ENCODE peak calls at places on chromosomes 12 and 14, in eight cellular contexts. G is adrenal gland, C is thoracic aorta, Q is PC-3, K is GM13976, V is cardiac muscle cell, A is HCT116, H is osteocyte. Z is an unnamed sample.

GRCh38 chr14:69695664-69696527 is 71.0 kb upstream of the SRSF5 start:
- DNase-seq in H (no peak), V (peak; percentile 39), K (no peak), G (peak; percentile 59), A (no peak), C (no peak), Q (no peak), Z (no peak)

GRCh38 chr14:41925409-41925808 is 318.7 kb downstream of the LRFN5 start:
- DNase-seq in K (no peak), Q (peak; percentile 63), V (peak; percentile 51), A (peak; percentile 10), G (no peak), C (no peak), H (no peak), Z (no peak)

GRCh38 chr12:69024413-69024812 is 91.4 kb upstream of the CPM start:
- DNase-seq in H (no peak), K (no peak), A (peak; percentile 64), Q (peak; percentile 86), C (no peak), G (no peak), V (no peak), Z (no peak)

GRCh38 chr12:7638764-7639570 is 26.7 kb downstream of the APOBEC1 start:
- DNase-seq in G (peak; percentile 87), K (peak; percentile 82), V (peak; percentile 95), H (no peak), A (peak; percentile 69), C (peak; percentile 45), Q (peak; percentile 77), Z (peak; percentile 70)

GRCh38 chr12:58804749-58805148 is 115.6 kb downstream of the LRIG3 start:
- DNase-seq in G (no peak), V (no peak), C (no peak), A (peak; percentile 7), H (no peak), Q (peak; percentile 40), K (no peak), Z (no peak)

GRCh38 chr14:94974893-94975292 is 182.4 kb downstream of the DICER1 start:
- DNase-seq in C (no peak), A (no peak), K (no peak), Q (no peak), H (no peak), G (no peak), V (no peak), Z (no peak)

GRCh38 chr12:57235012-57235727 is 5.7 kb downstream of the SHMT2 start:
- DNase-seq in H (peak; percentile 97), Q (no peak), K (peak; percentile 12), C (no peak), G (no peak), V (no peak), A (no peak), Z (peak; percentile 85)

GRCh38 chr12:76871751-76872150 is 7.1 kb downstream of the CSRP2 start:
- DNase-seq in H (no peak), K (no peak), Q (no peak), V (no peak), C (no peak), A (no peak), G (no peak), Z (no peak)

GRCh38 chr14:32596390-32596789 is 267.3 kb downstream of the AKAP6 start:
- DNase-seq in C (no peak), K (no peak), H (no peak), Q (peak; percentile 52), A (no peak), V (no peak), G (no peak), Z (no peak)

GRCh38 chr12:83408168-83408567 is 721.5 kb downstream of the TMTC2 start:
- DNase-seq in Q (no peak), H (no peak), V (no peak), A (no peak), G (no peak), C (no peak), K (no peak), Z (no peak)

GRCh38 chr14:92421756-92422155 is 91.8 kb upstream of the RIN3 start:
- DNase-seq in A (no peak), V (no peak), H (no peak), Q (no peak), K (no peak), C (no peak), G (no peak), Z (no peak)

GRCh38 chr12:6927999-6928702 is 392 bp downstream of the ATN1 start:
- DNase-seq in C (no peak), V (peak; percentile 40), K (peak; percentile 58), H (no peak), G (no peak), A (no peak), Q (no peak), Z (peak; percentile 46)

GRCh38 chr14:92224348-92224954 is 98.5 kb upstream of the SLC24A4 start:
- DNase-seq in G (no peak), K (no peak), C (no peak), V (no peak), Q (peak; percentile 51), A (no peak), H (no peak), Z (no peak)

GRCh38 chr12:64951944-64952343 is 127.5 kb downstream of the TBC1D30 start:
- DNase-seq in G (no peak), H (no peak), V (no peak), Q (no peak), C (no peak), A (no peak), K (no peak), Z (no peak)

DNA sequence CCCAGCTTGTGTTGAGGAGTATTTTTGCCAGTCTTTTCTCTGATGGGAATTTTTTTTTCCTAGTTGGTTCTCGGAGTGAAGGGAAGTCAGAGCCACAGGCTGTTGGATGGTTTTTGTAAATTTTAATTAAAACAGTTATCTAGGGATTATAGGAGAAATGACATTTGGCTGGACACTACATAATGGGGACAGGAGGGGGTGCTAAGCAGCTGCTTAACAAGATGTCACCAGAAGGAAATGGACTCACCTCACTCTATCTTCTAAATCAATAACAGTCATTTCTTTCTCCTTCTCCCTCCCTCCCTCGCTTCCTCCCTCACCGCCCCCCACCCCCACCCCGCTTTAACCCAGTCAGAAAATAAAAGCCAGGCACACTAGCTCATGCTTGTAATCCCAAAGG is 93.4 kb upstream of the TMEM233 start:
- DNase-seq in K (no peak), G (no peak), V (no peak), H (no peak), Q (peak; percentile 16), C (no peak), A (no peak), Z (no peak)
- TF ChIP-seq CTCF in K (no peak), G (no peak), V (no peak), H (no peak), Q (no peak), C (no peak), A (no peak), Z (no peak)

DNA sequence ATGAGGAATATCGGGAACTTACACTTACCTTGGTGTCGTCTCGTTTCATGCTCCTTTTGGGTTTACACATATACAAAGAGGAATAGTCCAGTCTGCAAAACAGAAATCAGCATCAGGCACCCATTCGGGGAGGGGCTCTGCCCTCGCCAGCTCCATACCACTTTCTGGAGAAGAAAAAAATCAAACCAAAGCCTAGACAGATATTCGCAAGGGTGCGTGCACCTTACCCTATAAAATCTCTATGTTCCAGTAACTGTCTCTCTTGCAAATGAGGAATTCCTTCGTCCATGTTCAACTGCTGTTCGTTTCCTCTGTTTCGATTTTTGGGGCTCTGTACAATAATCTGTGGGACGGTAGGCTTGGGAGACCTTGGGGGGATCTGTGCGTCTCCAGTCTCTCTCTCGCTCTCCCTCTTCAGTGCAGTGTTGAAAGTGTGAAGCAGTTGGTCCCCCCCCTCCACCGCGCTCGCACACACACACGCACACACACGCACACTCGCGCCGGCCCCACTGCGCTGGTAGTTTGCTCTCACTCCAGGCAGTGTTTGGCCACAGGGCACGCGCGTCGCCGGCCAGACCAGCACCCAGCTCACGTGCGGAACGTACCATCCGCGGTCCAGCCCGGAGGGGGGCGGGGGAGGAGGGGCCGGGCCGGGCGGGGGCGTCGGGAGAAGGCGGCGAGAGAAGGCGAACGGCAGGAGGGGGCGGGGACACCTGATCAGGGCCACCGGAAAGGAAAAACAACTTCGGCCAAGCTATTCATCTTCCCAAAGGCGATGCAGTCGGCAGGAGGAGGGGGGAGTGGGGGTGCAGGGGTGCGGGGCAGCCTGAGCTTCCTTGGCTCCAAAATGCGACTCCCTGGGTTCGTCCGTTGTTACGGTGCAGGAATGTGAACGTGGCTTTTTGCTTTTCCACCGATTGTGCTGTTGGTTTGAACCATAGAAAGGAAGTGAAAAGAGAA is at the start of gene BHLHE41:
- DNase-seq in Q (peak; percentile 93), G (peak; percentile 71), C (peak; percentile 21), A (no peak), V (peak; percentile 54), K (peak; percentile 41), H (no peak), Z (peak; percentile 85)
- TF ChIP-seq CTCF in Q (no peak), G (no peak), C (no peak), A (no peak), V (no peak), K (no peak), H (no peak), Z (no peak)

DNA sequence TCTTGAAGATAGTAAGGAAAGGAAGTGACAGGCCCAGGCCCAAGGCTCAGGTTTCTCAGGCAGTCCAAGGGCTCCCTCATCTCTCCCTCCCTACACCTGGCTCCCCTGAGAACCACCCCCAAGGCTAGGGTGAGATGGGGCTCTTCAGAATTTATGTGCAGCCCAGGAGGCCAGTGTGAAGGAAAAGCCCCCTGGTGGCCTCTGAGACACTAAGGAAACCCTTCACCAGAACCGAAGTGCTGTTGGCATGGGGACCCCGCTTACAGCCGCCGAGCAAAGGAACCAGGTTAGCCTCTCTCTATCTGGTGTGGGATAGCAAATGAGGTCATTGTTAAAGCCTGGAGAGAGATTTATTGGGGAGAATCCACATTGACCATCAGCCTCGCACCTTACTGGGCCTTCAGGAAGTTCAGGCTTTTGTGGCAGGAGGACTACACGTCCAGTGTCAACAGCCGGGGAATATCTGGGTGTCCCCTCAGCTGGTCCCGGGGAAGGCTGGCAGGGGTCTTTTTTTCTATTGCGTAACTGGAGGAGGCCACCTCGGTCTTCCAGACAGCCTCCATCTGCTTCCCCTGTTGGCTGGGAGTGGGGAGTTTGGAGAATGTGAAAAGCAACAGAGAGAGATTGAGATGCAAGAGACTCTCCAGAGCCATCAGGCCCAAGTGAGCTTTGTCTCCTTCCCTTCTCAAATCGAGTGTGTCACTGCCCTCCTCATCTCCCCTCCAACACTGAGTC is 18.1 kb downstream of the FAM186B start:
- DNase-seq in K (no peak), A (no peak), V (no peak), Q (no peak), G (no peak), C (no peak), H (no peak), Z (no peak)
- TF ChIP-seq CTCF in K (no peak), A (no peak), V (no peak), Q (peak; percentile 27), G (no peak), C (no peak), H (no peak), Z (no peak)

GRCh38 chr12:42893196-42893595 is 303.6 kb upstream of the PRICKLE1 start:
- DNase-seq in V (peak; percentile 28), G (no peak), Q (no peak), C (no peak), A (no peak), K (no peak), H (no peak), Z (no peak)

GRCh38 chr12:42892702-42893101 is 303.2 kb upstream of the PRICKLE1 start:
- DNase-seq in A (no peak), V (no peak), Q (no peak), G (no peak), C (no peak), H (no peak), K (no peak), Z (no peak)

GRCh38 chr12:42893802-42894201 is 304.3 kb upstream of the PRICKLE1 start:
- DNase-seq in G (no peak), H (no peak), V (no peak), C (no peak), Q (no peak), K (no peak), A (no peak), Z (no peak)
- TF ChIP-seq CTCF in G (no peak), H (no peak), V (no peak), C (no peak), Q (no peak), K (no peak), A (no peak), Z (no peak)

Z was measured in heart left ventricle.